ENCODE peak calls at places on chromosomes 5 and 9, in six cellular contexts. T is NCI-H2029, O is GM03348, N is sciatic nerve, A is hepatic stellate cell, U is GM12892. J is an unnamed sample.

GRCh38 chr5:132134384-132134783 is 60.8 kb downstream of the CSF2 start:
- DNase-seq in O (peak), T (no peak), U (no peak), N (no peak), A (no peak), J (no peak)

GRCh38 chr5:32276173-32276853 is 36.4 kb downstream of the MTMR12 start:
- DNase-seq in T (peak), A (no peak), N (no peak), U (no peak), O (no peak), J (no peak)

GRCh38 chr9:10479172-10479571 is 133.6 kb downstream of the PTPRD start:
- DNase-seq in A (no peak), N (no peak), O (no peak), U (no peak), T (no peak), J (no peak)

GRCh38 chr9:69395718-69396117 is 70.7 kb downstream of the ENTREP1 start:
- DNase-seq in U (no peak), N (no peak), T (no peak), A (no peak), O (no peak), J (no peak)

GRCh38 chr5:170357853-170358497 is 31.2 kb downstream of the KCNMB1 start:
- DNase-seq in O (no peak), T (no peak), N (peak), U (no peak), A (no peak), J (no peak)

GRCh38 chr9:87518702-87519335 is 21.2 kb downstream of the DAPK1 start:
- DNase-seq in N (peak), O (no peak), T (no peak), A (no peak), U (no peak), J (peak)

GRCh38 chr5:149129181-149129580 is 12.1 kb upstream of the ABLIM3 start:
- DNase-seq in A (no peak), T (no peak), N (no peak), O (peak), U (no peak), J (no peak)

GRCh38 chr9:37924538-37924937 is 20.6 kb upstream of the SLC25A51 start:
- DNase-seq in O (no peak), A (no peak), T (no peak), U (no peak), N (no peak), J (no peak)

GRCh38 chr9:113350937-113351336 is 1.6 kb downstream of the BSPRY start:
- DNase-seq in U (no peak), A (no peak), N (no peak), T (no peak), O (no peak), J (no peak)

GRCh38 chr9:110444911-110445310 is 107.2 kb upstream of the TXNDC8 start:
- DNase-seq in U (no peak), A (no peak), O (peak), N (no peak), T (no peak), J (no peak)

GRCh38 chr9:103372828-103373227 is 377.7 kb downstream of the CYLC2 start:
- DNase-seq in U (no peak), T (no peak), N (no peak), O (no peak), A (no peak), J (no peak)

GRCh38 chr9:91138760-91139159 is 223.0 kb downstream of the AUH start:
- DNase-seq in O (no peak), T (no peak), U (no peak), A (no peak), N (no peak), J (no peak)

GRCh38 chr9:121718063-121718462 is 66.6 kb downstream of the DAB2IP start:
- DNase-seq in T (no peak), U (no peak), N (no peak), O (peak), A (no peak), J (no peak)

GRCh38 chr5:109485030-109485429 is 75.3 kb upstream of the PJA2 start:
- DNase-seq in U (no peak), O (no peak), N (peak), A (no peak), T (peak), J (no peak)

GRCh38 chr5:55911784-55912653 is 60.9 kb downstream of the IL31RA start:
- DNase-seq in T (no peak), N (peak), O (peak), A (no peak), U (no peak), J (no peak)

GRCh38 chr5:150789431-150789830 is 10.9 kb downstream of the SMIM3 start:
- DNase-seq in O (no peak), N (no peak), U (no peak), T (no peak), A (no peak), J (no peak)

GRCh38 chr5:138789771-138790242 is 36.6 kb downstream of the CTNNA1 start:
- DNase-seq in U (peak), T (no peak), A (peak), O (peak), N (no peak), J (no peak)

GRCh38 chr5:179825655-179826182 is 5.0 kb downstream of the SQSTM1 start:
- DNase-seq in O (no peak), N (no peak), A (no peak), U (no peak), T (no peak), J (no peak)

GRCh38 chr5:62051747-62052146 is 254.3 kb upstream of the KIF2A start:
- DNase-seq in T (no peak), O (no peak), A (no peak), N (no peak), U (no peak), J (no peak)

GRCh38 chr5:136198453-136198852 is 5.5 kb upstream of the SMIM32 start:
- DNase-seq in O (no peak), U (no peak), T (no peak), N (no peak), A (no peak), J (no peak)

GRCh38 chr5:87413116-87413645 is 451 bp upstream of the CCNH start:
- DNase-seq in U (no peak), T (no peak), O (no peak), N (no peak), A (peak), J (no peak)

GRCh38 chr9:100474082-100474949 is 1.4 kb downstream of the TMEFF1 start:
- DNase-seq in A (no peak), N (no peak), U (no peak), O (no peak), T (no peak), J (peak)

GRCh38 chr9:38652044-38652443 is 31.6 kb upstream of the ANKRD18A start:
- DNase-seq in N (no peak), T (no peak), A (no peak), O (no peak), U (no peak), J (no peak)

GRCh38 chr9:136622538-136622948 is 40.2 kb upstream of the EGFL7 start:
- DNase-seq in A (no peak), T (no peak), U (no peak), N (no peak), O (no peak), J (peak)

GRCh38 chr9:107605041-107605440 is 115.5 kb upstream of the KLF4 start:
- DNase-seq in T (no peak), U (no peak), N (no peak), O (no peak), A (no peak), J (no peak)

GRCh38 chr5:58462154-58462553 is 2.3 kb upstream of the PLK2 start:
- DNase-seq in N (no peak), A (no peak), O (no peak), T (no peak), U (no peak), J (no peak)

GRCh38 chr5:14816999-14817761 is 54.4 kb downstream of the ANKH start:
- DNase-seq in T (no peak), U (no peak), N (no peak), A (peak), O (peak), J (no peak)

GRCh38 chr9:21519855-21520434 is 37.8 kb upstream of the IFNE start:
- DNase-seq in A (no peak), O (no peak), N (no peak), T (no peak), U (no peak), J (no peak)

GRCh38 chr9:130962418-130963316 is 23.6 kb upstream of the FIBCD1 start:
- DNase-seq in O (peak), A (peak), T (no peak), U (no peak), N (no peak), J (no peak)

GRCh38 chr5:128227984-128228383 is 144.4 kb downstream of the SLC12A2 start:
- DNase-seq in U (no peak), A (no peak), O (peak), N (no peak), T (no peak), J (no peak)

GRCh38 chr9:92325991-92326500 is 293 bp downstream of the CENPP start:
- DNase-seq in N (no peak), O (no peak), A (peak), U (no peak), T (peak), J (no peak)

GRCh38 chr5:104088876-104089778 is 526.5 kb upstream of the NUDT12 start:
- DNase-seq in O (peak), T (no peak), U (no peak), N (no peak), A (no peak), J (no peak)

GRCh38 chr5:11504794-11505193 is 399.5 kb downstream of the CTNND2 start:
- DNase-seq in O (no peak), T (no peak), U (no peak), A (no peak), N (no peak), J (no peak)

GRCh38 chr9:126417007-126417406 is 90.4 kb downstream of the MVB12B start:
- DNase-seq in U (no peak), N (no peak), O (no peak), T (peak), A (no peak), J (no peak)

GRCh38 chr5:132749506-132749905 is 2.3 kb downstream of the CCNI2 start:
- DNase-seq in A (no peak), T (no peak), N (no peak), U (no peak), O (no peak), J (no peak)